ENCODE peak calls at places on chromosomes 16 and 17, in five cellular contexts. One of them, this sample, is unnamed.

GRCh38 chr16:85735225-85735722 is 15.6 kb downstream of the C16orf74 start:
- DNase-seq in A549: no peak
- DNase-seq in upper lobe of left lung: no peak
- DNase-seq in HepG2: no peak
- DNase-seq in SK-N-SH: no peak
- DNase-seq in this sample: peak; percentile 67

GRCh38 chr17:43832976-43833829 is at the start of gene MPP3:
- DNase-seq in A549: peak; percentile 94
- DNase-seq in upper lobe of left lung: peak; percentile 77
- DNase-seq in SK-N-SH: peak; percentile 97
- DNase-seq in HepG2: no peak
- DNase-seq in this sample: peak; percentile 80

GRCh38 chr16:84804326-84804725 is 15.5 kb upstream of the CRISPLD2 start:
- DNase-seq in A549: no peak
- DNase-seq in SK-N-SH: no peak
- DNase-seq in upper lobe of left lung: no peak
- DNase-seq in HepG2: no peak
- DNase-seq in this sample: no peak

GRCh38 chr16:58854392-58854791 is 120.3 kb upstream of the GOT2 start:
- DNase-seq in HepG2: no peak
- DNase-seq in SK-N-SH: no peak
- DNase-seq in upper lobe of left lung: no peak
- DNase-seq in A549: no peak
- DNase-seq in this sample: no peak

GRCh38 chr16:75198135-75198600 is 8.8 kb downstream of the CTRB2 start:
- DNase-seq in A549: no peak
- DNase-seq in upper lobe of left lung: peak; percentile 13
- DNase-seq in HepG2: no peak
- DNase-seq in SK-N-SH: peak; percentile 71
- DNase-seq in this sample: no peak

GRCh38 chr17:57432507-57433277 is 176.4 kb downstream of the MSI2 start:
- DNase-seq in A549: no peak
- DNase-seq in upper lobe of left lung: no peak
- DNase-seq in HepG2: no peak
- DNase-seq in SK-N-SH: no peak
- DNase-seq in this sample: no peak

GRCh38 chr16:477758-478157 is 49.8 kb upstream of the CAPN15 start:
- DNase-seq in A549: no peak
- DNase-seq in upper lobe of left lung: no peak
- DNase-seq in SK-N-SH: no peak
- DNase-seq in HepG2: no peak
- DNase-seq in this sample: no peak

GRCh38 chr16:66521227-66521626 is 28.7 kb downstream of the TK2 start:
- DNase-seq in A549: no peak
- DNase-seq in HepG2: no peak
- DNase-seq in upper lobe of left lung: no peak
- DNase-seq in SK-N-SH: no peak
- DNase-seq in this sample: no peak

GRCh38 chr16:85310868-85311585 is 198.8 kb upstream of the CIBAR2 start:
- DNase-seq in upper lobe of left lung: no peak
- DNase-seq in A549: no peak
- DNase-seq in SK-N-SH: no peak
- DNase-seq in HepG2: no peak
- DNase-seq in this sample: no peak

GRCh38 chr17:42107597-42108576 is 4.6 kb downstream of the DHX58 start:
- DNase-seq in SK-N-SH: peak; percentile 100
- DNase-seq in HepG2: no peak
- DNase-seq in upper lobe of left lung: peak; percentile 80
- DNase-seq in A549: peak; percentile 88
- DNase-seq in this sample: peak; percentile 92

GRCh38 chr17:82677353-82677925 is 21.1 kb downstream of the RAB40B start:
- DNase-seq in A549: no peak
- DNase-seq in upper lobe of left lung: no peak
- DNase-seq in HepG2: no peak
- DNase-seq in SK-N-SH: no peak
- DNase-seq in this sample: no peak

GRCh38 chr16:74577882-74578366 is 29.0 kb downstream of the GLG1 start:
- DNase-seq in SK-N-SH: no peak
- DNase-seq in upper lobe of left lung: no peak
- DNase-seq in A549: no peak
- DNase-seq in HepG2: no peak
- DNase-seq in this sample: no peak

GRCh38 chr16:56988948-56989945 is at the start of gene NLRC5:
- DNase-seq in SK-N-SH: peak; percentile 91
- DNase-seq in HepG2: peak; percentile 52
- DNase-seq in upper lobe of left lung: peak; percentile 94
- DNase-seq in A549: peak; percentile 86
- DNase-seq in this sample: peak; percentile 93

GRCh38 chr17:807146-808002 is 25.2 kb downstream of the MRM3 start:
- DNase-seq in HepG2: no peak
- DNase-seq in A549: no peak
- DNase-seq in SK-N-SH: no peak
- DNase-seq in upper lobe of left lung: no peak
- DNase-seq in this sample: no peak

GRCh38 chr16:78786635-78787034 is 687.2 kb downstream of the WWOX start:
- DNase-seq in upper lobe of left lung: no peak
- DNase-seq in A549: no peak
- DNase-seq in HepG2: no peak
- DNase-seq in SK-N-SH: no peak
- DNase-seq in this sample: no peak

GRCh38 chr16:81551141-81551808 is 106.7 kb downstream of the CMIP start:
- DNase-seq in A549: no peak
- DNase-seq in SK-N-SH: peak; percentile 45
- DNase-seq in HepG2: no peak
- DNase-seq in upper lobe of left lung: no peak
- DNase-seq in this sample: no peak

GRCh38 chr17:15463363-15463762 is 4.1 kb downstream of the CDRT4 start:
- DNase-seq in SK-N-SH: no peak
- DNase-seq in HepG2: peak; percentile 13
- DNase-seq in A549: no peak
- DNase-seq in upper lobe of left lung: peak; percentile 57
- DNase-seq in this sample: peak; percentile 19

GRCh38 chr16:77273815-77274214 is 74.6 kb downstream of the SYCE1L start:
- DNase-seq in A549: no peak
- DNase-seq in SK-N-SH: no peak
- DNase-seq in upper lobe of left lung: no peak
- DNase-seq in HepG2: no peak
- DNase-seq in this sample: no peak

GRCh38 chr16:81710596-81710995 is 68.5 kb upstream of the PLCG2 start:
- DNase-seq in A549: peak; percentile 36
- DNase-seq in HepG2: no peak
- DNase-seq in SK-N-SH: no peak
- DNase-seq in upper lobe of left lung: no peak
- DNase-seq in this sample: no peak

GRCh38 chr16:28090646-28091377 is 27.3 kb upstream of the GSG1L start:
- DNase-seq in upper lobe of left lung: no peak
- DNase-seq in SK-N-SH: peak; percentile 48
- DNase-seq in HepG2: no peak
- DNase-seq in A549: no peak
- DNase-seq in this sample: no peak

GRCh38 chr17:15951368-15952047 is 6.6 kb downstream of the ADORA2B start:
- DNase-seq in SK-N-SH: no peak
- DNase-seq in HepG2: no peak
- DNase-seq in upper lobe of left lung: no peak
- DNase-seq in A549: no peak
- DNase-seq in this sample: no peak

GRCh38 chr17:4965311-4965986 is 2.2 kb downstream of the SPAG7 start:
- DNase-seq in SK-N-SH: no peak
- DNase-seq in A549: no peak
- DNase-seq in HepG2: no peak
- DNase-seq in upper lobe of left lung: no peak
- DNase-seq in this sample: no peak

GRCh38 chr16:82231021-82231787 is 61.2 kb upstream of the MPHOSPH6 start:
- DNase-seq in A549: no peak
- DNase-seq in HepG2: no peak
- DNase-seq in SK-N-SH: no peak
- DNase-seq in upper lobe of left lung: no peak
- DNase-seq in this sample: no peak

GRCh38 chr17:975321-975982 is 4.1 kb downstream of the NXN start:
- DNase-seq in SK-N-SH: peak; percentile 28
- DNase-seq in A549: no peak
- DNase-seq in upper lobe of left lung: no peak
- DNase-seq in HepG2: no peak
- DNase-seq in this sample: no peak

GRCh38 chr17:82107341-82107860 is 9.4 kb upstream of the FASN start:
- DNase-seq in upper lobe of left lung: no peak
- DNase-seq in SK-N-SH: peak; percentile 74
- DNase-seq in A549: peak; percentile 62
- DNase-seq in HepG2: peak; percentile 43
- DNase-seq in this sample: no peak

GRCh38 chr17:83159204-83160049 is 80.0 kb downstream of the METRNL start:
- DNase-seq in SK-N-SH: no peak
- DNase-seq in upper lobe of left lung: no peak
- DNase-seq in HepG2: no peak
- DNase-seq in A549: no peak
- DNase-seq in this sample: no peak

GRCh38 chr16:54411555-54411954 is 125.0 kb upstream of the IRX3 start:
- DNase-seq in upper lobe of left lung: no peak
- DNase-seq in A549: no peak
- DNase-seq in SK-N-SH: no peak
- DNase-seq in HepG2: no peak
- DNase-seq in this sample: no peak

GRCh38 chr17:39845052-39845976 is 18.8 kb downstream of the IKZF3 start:
- DNase-seq in SK-N-SH: no peak
- DNase-seq in upper lobe of left lung: no peak
- DNase-seq in A549: no peak
- DNase-seq in HepG2: no peak
- DNase-seq in this sample: no peak

GRCh38 chr17:77369544-77369971 is 228.8 kb downstream of the SEC14L1 start:
- DNase-seq in HepG2: no peak
- DNase-seq in upper lobe of left lung: no peak
- DNase-seq in A549: no peak
- DNase-seq in SK-N-SH: no peak
- DNase-seq in this sample: no peak

GRCh38 chr17:77371888-77372443 is 231.2 kb downstream of the SEC14L1 start:
- DNase-seq in SK-N-SH: no peak
- DNase-seq in upper lobe of left lung: no peak
- DNase-seq in HepG2: no peak
- DNase-seq in A549: no peak
- DNase-seq in this sample: no peak

GRCh38 chr17:77371117-77371887 is 230.5 kb downstream of the SEC14L1 start:
- DNase-seq in A549: no peak
- DNase-seq in SK-N-SH: no peak
- DNase-seq in upper lobe of left lung: no peak
- DNase-seq in HepG2: no peak
- DNase-seq in this sample: no peak

GRCh38 chr17:77372444-77373297 is 231.9 kb downstream of the SEC14L1 start:
- DNase-seq in SK-N-SH: peak; percentile 98
- DNase-seq in HepG2: peak; percentile 94
- DNase-seq in A549: no peak
- DNase-seq in upper lobe of left lung: peak; percentile 80
- DNase-seq in this sample: peak; percentile 81

DNA sequence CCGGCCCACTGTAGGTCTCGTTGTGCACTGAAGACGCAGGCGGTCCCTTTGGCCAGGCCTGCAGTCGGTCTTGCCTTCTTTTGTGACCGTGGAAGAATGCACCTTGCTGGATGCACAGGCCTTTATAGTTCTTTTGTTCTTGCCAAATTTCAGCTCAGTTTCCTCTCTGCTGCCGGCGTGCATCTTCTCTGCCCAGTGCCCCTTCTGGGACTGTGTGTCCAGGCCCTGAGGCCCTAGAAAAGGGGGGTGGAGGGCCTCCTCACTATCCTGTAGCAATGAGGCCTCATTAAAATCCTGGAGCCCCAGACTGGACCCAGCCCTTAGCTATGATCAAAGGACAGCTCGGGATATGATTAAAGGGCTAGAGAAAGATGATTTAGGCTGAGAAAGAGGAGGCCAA is 229.8 kb downstream of the SEC14L1 start:
- DNase-seq in upper lobe of left lung: no peak
- DNase-seq in A549: no peak
- DNase-seq in HepG2: no peak
- DNase-seq in SK-N-SH: no peak
- DNase-seq in this sample: no peak
- H3K4me1 ChIP-seq in upper lobe of left lung: peaks cover 43% of the 10 kb centered on the region
- H3K4me1 ChIP-seq in A549: peaks cover 83% of the 10 kb centered on the region
- H3K4me1 ChIP-seq in HepG2: peaks cover 62% of the 10 kb centered on the region
- H3K4me1 ChIP-seq in SK-N-SH: peaks cover 62% of the 10 kb centered on the region
- H3K4me1 ChIP-seq in this sample: peaks cover 44% of the 10 kb centered on the region

GRCh38 chr17:64635647-64636305 is 26.3 kb downstream of the SMURF2 start:
- DNase-seq in SK-N-SH: no peak
- DNase-seq in upper lobe of left lung: no peak
- DNase-seq in HepG2: no peak
- DNase-seq in A549: no peak
- DNase-seq in this sample: no peak
- TF ChIP-seq EP300 in SK-N-SH: peak; percentile 73
- TF ChIP-seq EP300 in upper lobe of left lung: no peak
- TF ChIP-seq EP300 in HepG2: no peak
- TF ChIP-seq EP300 in A549: no peak
- TF ChIP-seq EP300 in this sample: no peak

GRCh38 chr17:48564200-48565023 is 13.7 kb downstream of the HOXB4 start:
- DNase-seq in HepG2: no peak
- DNase-seq in SK-N-SH: no peak
- DNase-seq in upper lobe of left lung: no peak
- DNase-seq in A549: no peak
- DNase-seq in this sample: no peak
- H3K4me3 ChIP-seq in HepG2: no peak overlapping the region
- H3K4me3 ChIP-seq in SK-N-SH: no peak overlapping the region
- H3K4me3 ChIP-seq in upper lobe of left lung: peak overlapping the region; percentile 6
- H3K4me3 ChIP-seq in A549: no peak overlapping the region
- H3K4me3 ChIP-seq in this sample: peak overlapping the region; percentile 2

DNA sequence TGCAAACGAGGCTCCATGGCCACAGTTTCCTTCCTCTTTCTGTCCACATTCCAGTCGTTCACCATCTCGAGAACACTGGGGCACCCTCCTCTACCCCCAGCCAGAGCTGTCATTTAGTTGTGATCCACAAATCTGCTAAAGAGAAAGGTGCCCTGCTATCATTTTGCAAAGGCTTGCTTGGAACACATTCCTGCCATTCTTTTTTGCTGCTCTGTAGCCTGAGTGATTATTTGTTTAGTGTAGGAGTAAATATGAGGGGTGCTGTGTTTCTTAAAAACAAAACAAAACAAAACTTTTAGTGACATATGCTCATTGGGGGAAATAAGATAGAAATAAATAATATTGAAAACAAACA is 166.7 kb downstream of the PRKCA start:
- DNase-seq in upper lobe of left lung: no peak
- DNase-seq in HepG2: peak; percentile 54
- DNase-seq in A549: no peak
- DNase-seq in SK-N-SH: no peak
- DNase-seq in this sample: no peak
- H3K4me1 ChIP-seq in upper lobe of left lung: peaks cover 41% of the 10 kb centered on the region
- H3K4me1 ChIP-seq in HepG2: peaks cover 48% of the 10 kb centered on the region
- H3K4me1 ChIP-seq in A549: peaks cover 79% of the 10 kb centered on the region
- H3K4me1 ChIP-seq in SK-N-SH: peaks cover 26% of the 10 kb centered on the region
- H3K4me1 ChIP-seq in this sample: peaks cover 23% of the 10 kb centered on the region

DNA sequence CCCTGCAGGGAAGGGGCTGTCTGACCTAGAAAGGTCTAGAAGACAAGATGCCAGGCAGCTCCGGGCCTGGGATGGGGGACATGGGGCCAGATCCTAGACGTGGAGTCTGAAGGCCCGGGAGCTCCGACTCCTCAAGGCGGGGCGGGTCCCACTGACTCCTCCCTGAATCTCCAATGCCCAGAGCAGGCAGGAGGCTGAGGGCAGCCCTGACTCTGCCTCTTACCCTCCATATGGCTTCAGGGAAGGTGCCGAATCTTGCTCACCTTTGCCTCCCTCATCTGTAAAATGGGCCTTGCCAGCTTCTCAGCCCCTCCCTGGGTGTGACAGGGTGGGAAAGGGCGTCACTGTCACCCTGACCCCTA is 14.8 kb downstream of the VASN start:
- DNase-seq in A549: no peak
- DNase-seq in SK-N-SH: no peak
- DNase-seq in upper lobe of left lung: no peak
- DNase-seq in HepG2: no peak
- DNase-seq in this sample: no peak
- TF ChIP-seq EP300 in A549: no peak
- TF ChIP-seq EP300 in SK-N-SH: no peak
- TF ChIP-seq EP300 in upper lobe of left lung: no peak
- TF ChIP-seq EP300 in HepG2: no peak
- TF ChIP-seq EP300 in this sample: no peak